ENCODE peak calls at places on chromosomes 4 and X, in ten cellular contexts. V, Y, P, M, T, Z, F, L, J and R are unnamed samples.

GRCh38 chrX:20829665-20830481 is 544.3 kb upstream of the CNKSR2 start:
- DNase-seq in Y (no peak), M (no peak), F (no peak), Z (no peak), V (no peak), T (no peak), L (no peak), J (no peak), P (no peak), R (no peak)

GRCh38 chrX:39957816-39958561 is 139.8 kb downstream of the BCOR start:
- DNase-seq in V (no peak), M (no peak), F (no peak), L (no peak), T (no peak), J (no peak), Z (no peak), Y (no peak), P (no peak), R (no peak)

GRCh38 chr4:33429971-33430370 is 2709.8 kb downstream of the PCDH7 start:
- DNase-seq in V (no peak), Z (no peak), P (no peak), J (no peak), F (no peak), L (no peak), M (no peak), Y (no peak), T (no peak), R (no peak)

GRCh38 chrX:130110379-130111219 is at the start of gene ELF4:
- DNase-seq in P (peak), L (no peak), M (no peak), F (peak), Y (no peak), J (peak), V (no peak), Z (peak), T (peak), R (no peak)

GRCh38 chr4:23135792-23136645 is 443.3 kb downstream of the GBA3 start:
- DNase-seq in P (no peak), L (peak), F (peak), M (no peak), V (no peak), J (no peak), Z (peak), Y (peak), T (no peak), R (no peak)

GRCh38 chr4:6367313-6367945 is 97.8 kb downstream of the WFS1 start:
- DNase-seq in L (no peak), T (no peak), F (no peak), V (no peak), J (no peak), Y (no peak), Z (peak), P (no peak), M (no peak), R (no peak)

GRCh38 chr4:130545171-130545570 is 1449.2 kb downstream of the C4orf33 start:
- DNase-seq in V (no peak), F (no peak), Y (no peak), P (no peak), T (no peak), L (no peak), J (no peak), Z (no peak), M (no peak), R (no peak)

GRCh38 chr4:55372259-55372658 is 23.5 kb upstream of the TMEM165 start:
- DNase-seq in F (no peak), P (no peak), V (no peak), M (no peak), T (no peak), L (no peak), Y (no peak), Z (no peak), J (no peak), R (no peak)

GRCh38 chr4:75724867-75725724 is 719 bp downstream of the USO1 start:
- DNase-seq in V (peak), J (peak), Y (peak), T (peak), M (peak), P (peak), F (peak), Z (peak), L (no peak), R (peak)

GRCh38 chrX:39759526-39760224 is 338.1 kb downstream of the BCOR start:
- DNase-seq in V (no peak), M (no peak), Z (no peak), J (peak), Y (peak), F (no peak), P (no peak), T (no peak), L (no peak), R (peak)

GRCh38 chr4:158873795-158874359 is 105.1 kb downstream of the FNIP2 start:
- DNase-seq in P (no peak), T (no peak), Y (peak), M (no peak), F (no peak), V (no peak), L (no peak), J (no peak), Z (no peak), R (no peak)

GRCh38 chr4:139815646-139816601 is 150.3 kb downstream of the MGST2 start:
- DNase-seq in Y (peak), J (no peak), T (no peak), Z (peak), M (peak), V (no peak), P (no peak), L (no peak), F (no peak), R (no peak)

GRCh38 chr4:22391548-22391947 is 124.3 kb downstream of the ADGRA3 start:
- DNase-seq in J (no peak), V (no peak), Y (no peak), T (no peak), Z (peak), P (no peak), M (no peak), F (no peak), L (no peak), R (no peak)

GRCh38 chr4:33940281-33940680 is 2304.0 kb downstream of the ARAP2 start:
- DNase-seq in M (no peak), Z (no peak), P (no peak), L (no peak), J (no peak), F (no peak), Y (no peak), V (no peak), T (no peak), R (no peak)

DNA sequence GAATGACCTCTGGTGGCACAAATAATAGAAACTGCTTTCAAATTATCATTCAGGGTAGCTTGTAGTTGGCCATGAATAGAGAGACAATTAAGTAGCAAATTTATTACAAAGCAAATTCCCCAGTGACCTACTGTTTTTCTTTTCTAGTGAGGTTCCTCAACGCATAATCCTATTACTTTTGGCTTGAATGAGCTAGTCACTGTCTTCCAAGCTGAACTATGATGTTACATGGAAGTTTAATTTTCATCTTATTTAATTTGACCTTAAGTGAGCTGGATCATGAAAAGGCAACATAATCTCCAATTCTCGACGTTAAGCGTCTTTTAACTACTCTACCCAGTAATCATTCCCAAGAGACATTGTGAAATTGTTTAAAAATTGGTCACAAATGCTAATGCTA is 347.4 kb upstream of the MAGEB2 start:
- DNase-seq in V (no peak), F (no peak), P (no peak), Y (no peak), L (no peak), J (no peak), T (no peak), Z (no peak), M (no peak), R (no peak)
- TF ChIP-seq POLR2AphosphoS5 in V (no peak), F (no peak), P (no peak), Y (no peak), L (no peak), J (no peak), T (no peak), Z (no peak), M (no peak), R (no peak)

GRCh38 chr4:25860586-25861421 is 2.0 kb downstream of the SEL1L3 start:
- DNase-seq in T (no peak), L (no peak), J (peak), P (no peak), M (no peak), Z (no peak), F (peak), V (no peak), Y (peak), R (no peak)
- TF ChIP-seq POLR2AphosphoS5 in T (no peak), L (no peak), J (no peak), P (no peak), M (no peak), Z (no peak), F (no peak), V (no peak), Y (no peak), R (no peak)

GRCh38 chr4:119706804-119707203 is 78.2 kb upstream of the PDE5A start:
- DNase-seq in M (no peak), J (no peak), F (no peak), Y (no peak), V (no peak), Z (no peak), T (no peak), L (no peak), P (no peak), R (no peak)

GRCh38 chr4:119707336-119707735 is 78.7 kb upstream of the PDE5A start:
- DNase-seq in V (no peak), P (no peak), Y (no peak), F (no peak), Z (no peak), J (no peak), M (no peak), T (no peak), L (no peak), R (no peak)

GRCh38 chr4:119709418-119709817 is 80.8 kb upstream of the PDE5A start:
- DNase-seq in T (no peak), Y (no peak), L (no peak), P (no peak), F (no peak), M (no peak), Z (no peak), J (no peak), V (no peak), R (no peak)
- TF ChIP-seq POLR2AphosphoS5 in T (no peak), Y (no peak), L (no peak), P (no peak), F (no peak), M (no peak), Z (no peak), J (no peak), V (no peak), R (no peak)

GRCh38 chrX:150694738-150695410 is 1.7 kb downstream of the MTMR1 start:
- DNase-seq in J (no peak), F (peak), P (no peak), Y (no peak), M (no peak), L (no peak), V (no peak), Z (no peak), T (no peak), R (no peak)

GRCh38 chrX:150692837-150693781 is at the start of gene MTMR1:
- DNase-seq in Z (peak), F (no peak), P (peak), M (no peak), L (no peak), Y (peak), T (peak), V (peak), J (peak), R (no peak)

GRCh38 chrX:150696264-150696789 is 3.1 kb downstream of the MTMR1 start:
- DNase-seq in Y (no peak), Z (no peak), V (no peak), F (peak), T (no peak), L (no peak), M (no peak), P (no peak), J (no peak), R (no peak)

GRCh38 chrX:150692296-150692695 is 900 bp upstream of the MTMR1 start:
- DNase-seq in V (no peak), J (no peak), F (no peak), M (no peak), P (no peak), Y (no peak), L (no peak), Z (no peak), T (no peak), R (no peak)

GRCh38 chrX:150693782-150694574 is 782 bp downstream of the MTMR1 start:
- DNase-seq in Z (peak), M (peak), Y (peak), T (peak), L (no peak), P (peak), J (peak), F (peak), V (peak), R (peak)
- TF ChIP-seq POLR2AphosphoS5 in Z (no peak), M (no peak), Y (no peak), T (no peak), L (no peak), P (peak), J (no peak), F (peak), V (no peak), R (no peak)

DNA sequence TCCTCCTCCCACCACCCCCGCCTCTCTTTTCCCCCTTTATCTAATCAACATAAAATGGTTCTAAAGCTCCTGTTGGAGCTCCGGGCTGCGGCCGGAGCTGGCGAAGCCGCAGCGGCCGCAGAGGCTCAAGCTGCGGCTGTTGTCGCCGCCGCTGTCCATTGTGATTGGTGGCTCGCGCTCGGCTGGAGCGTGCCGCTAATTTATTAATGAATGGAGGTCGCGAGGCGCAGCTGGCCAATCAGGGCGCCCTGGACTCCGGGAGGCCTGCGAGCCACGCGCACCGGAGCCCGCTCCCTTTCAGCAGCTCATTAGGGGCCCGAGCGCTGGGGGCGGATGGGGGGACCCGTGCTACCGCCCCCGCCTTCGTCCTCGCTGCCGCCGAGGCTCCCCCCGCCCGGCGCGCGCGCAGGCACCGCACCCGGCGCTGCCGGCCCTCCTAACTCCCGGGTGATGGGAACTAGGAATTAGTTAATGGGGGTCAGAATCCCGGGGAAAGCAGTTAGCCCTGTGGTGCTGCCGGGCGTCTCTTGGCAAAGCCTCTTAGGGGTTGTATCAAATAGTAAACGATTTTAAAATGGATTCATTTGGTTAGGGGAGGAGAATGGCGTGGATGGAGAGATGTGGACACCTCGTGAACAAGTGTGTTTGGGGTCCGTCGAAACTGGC is 554 bp upstream of the NEUROG2 start:
- DNase-seq in J (no peak), L (no peak), M (peak), F (no peak), Z (peak), T (no peak), P (peak), V (no peak), Y (no peak), R (no peak)
- TF ChIP-seq POLR2AphosphoS5 in J (no peak), L (no peak), M (no peak), F (no peak), Z (no peak), T (no peak), P (no peak), V (no peak), Y (no peak), R (no peak)

DNA sequence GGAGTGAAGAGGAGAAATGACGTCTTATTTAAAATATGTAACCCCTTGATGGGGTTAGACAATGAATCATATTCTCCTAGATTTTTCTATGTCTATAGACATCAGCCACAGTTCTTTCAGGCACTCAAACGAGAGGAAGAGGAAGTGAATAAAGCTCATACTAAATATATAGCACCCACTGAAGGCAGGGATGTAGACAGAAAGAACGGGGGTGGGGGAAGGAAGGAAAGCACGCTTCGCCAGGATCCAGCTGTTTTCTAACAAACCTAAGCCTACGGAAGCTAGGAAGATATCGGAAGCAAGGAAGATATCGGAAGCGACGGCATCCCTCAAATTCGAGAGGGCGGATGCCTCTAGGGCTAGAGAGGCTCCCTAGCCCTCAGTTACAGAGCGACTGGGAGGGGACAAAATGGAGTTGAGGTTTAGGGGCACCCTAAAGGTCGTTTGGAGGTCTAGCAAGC is 708 bp downstream of the ACSL4 start:
- DNase-seq in V (no peak), L (no peak), Z (peak), P (no peak), M (peak), Y (peak), J (no peak), F (peak), T (no peak), R (no peak)
- TF ChIP-seq POLR2AphosphoS5 in V (no peak), L (no peak), Z (no peak), P (no peak), M (no peak), Y (peak), J (no peak), F (no peak), T (no peak), R (no peak)

GRCh38 chrX:52995974-52996304 is 37.6 kb upstream of the FAM156A start:
- DNase-seq in Y (no peak), M (no peak), L (no peak), T (no peak), V (no peak), Z (no peak), F (no peak), J (no peak), P (no peak), R (no peak)
- TF ChIP-seq POLR2AphosphoS5 in Y (peak), M (no peak), L (no peak), T (no peak), V (no peak), Z (peak), F (no peak), J (no peak), P (no peak), R (no peak)